ENCODE peak calls at places on chromosomes 16 and 17, in five cellular contexts. K is activated naive CD4-positive, alpha-beta T cell treated with anti-CD3 and anti-CD28 coated beads, Interleukin-2, amount 10 ng/mL, durations not matched to agents 7 days and 5 days; P is NCI-H446; W is iPS-NIHi11; M is midbrain. A is an unnamed sample.

GRCh38 chr16:85928411-85928820 is 29.5 kb downstream of the IRF8 start:
- DNase-seq in K (no peak), P (no peak), W (no peak), M (no peak), A (no peak)

GRCh38 chr17:48162946-48163506 is 55.5 kb downstream of the SNX11 start:
- DNase-seq in K (no peak), P (no peak), W (no peak), M (no peak), A (no peak)

GRCh38 chr17:49557204-49558024 is 18.3 kb upstream of the NXPH3 start:
- DNase-seq in K (peak), P (peak), W (peak), M (peak), A (no peak)

GRCh38 chr16:4611337-4612023 is 3.2 kb downstream of the UBALD1 start:
- DNase-seq in K (no peak), P (no peak), W (no peak), M (no peak), A (no peak)

GRCh38 chr16:4370151-4370550 is 1.5 kb upstream of the VASN start:
- DNase-seq in K (no peak), P (no peak), W (no peak), M (no peak), A (no peak)

GRCh38 chr16:84081446-84081989 is 35.2 kb downstream of the MBTPS1 start:
- DNase-seq in K (no peak), P (no peak), W (no peak), M (no peak), A (no peak)

GRCh38 chr16:3752984-3753383 is 35.7 kb upstream of the TRAP1 start:
- DNase-seq in K (no peak), P (no peak), W (no peak), M (no peak), A (no peak)

GRCh38 chr17:80826955-80827645 is 164.5 kb upstream of the CHMP6 start:
- DNase-seq in K (peak), P (peak), W (no peak), M (peak), A (no peak)

GRCh38 chr17:79668344-79669250 is 57.7 kb upstream of the RBFOX3 start:
- DNase-seq in K (no peak), P (peak), W (no peak), M (no peak), A (no peak)

GRCh38 chr16:47920709-47921108 is 235.1 kb downstream of the ABCC12 start:
- DNase-seq in K (no peak), P (no peak), W (no peak), M (no peak), A (no peak)

GRCh38 chr16:66084306-66084705 is 282.2 kb upstream of the CDH5 start:
- DNase-seq in K (no peak), P (no peak), W (no peak), M (no peak), A (no peak)

GRCh38 chr17:42843358-42843934 is 934 bp upstream of the AOC2 start:
- DNase-seq in K (no peak), P (peak), W (peak), M (peak), A (no peak)